ENCODE peak calls at places on chromosomes 16 and 17, in six cellular contexts. One of them, this sample, is unnamed.
A peak's percentile ranks its signal among the peaks of the same experiment; 100 is the strongest.

GRCh38 chr16:57204675-57205074 is 18.5 kb downstream of the RSPRY1 start:
- DNase-seq in HCT116: no peak
- DNase-seq in GM12878: no peak
- DNase-seq in K562: peak; percentile 30
- DNase-seq in SK-N-SH: peak; percentile 25
- DNase-seq in HepG2: no peak
- DNase-seq in this sample: no peak

GRCh38 chr16:76854234-76854633 is 336.8 kb upstream of the MON1B start:
- DNase-seq in HCT116: no peak
- DNase-seq in GM12878: no peak
- DNase-seq in K562: no peak
- DNase-seq in SK-N-SH: peak; percentile 9
- DNase-seq in HepG2: peak; percentile 4
- DNase-seq in this sample: no peak

GRCh38 chr17:40903129-40903847 is 18.2 kb upstream of the KRT20 start:
- DNase-seq in HCT116: peak; percentile 90
- DNase-seq in GM12878: no peak
- DNase-seq in K562: peak; percentile 12
- DNase-seq in SK-N-SH: no peak
- DNase-seq in HepG2: peak; percentile 82
- DNase-seq in this sample: peak; percentile 94

GRCh38 chr17:79832211-79833109 is 6.8 kb downstream of the CBX4 start:
- DNase-seq in HCT116: no peak
- DNase-seq in GM12878: no peak
- DNase-seq in K562: peak; percentile 67
- DNase-seq in SK-N-SH: peak; percentile 63
- DNase-seq in HepG2: peak; percentile 85
- DNase-seq in this sample: no peak

GRCh38 chr16:81447383-81448101 is 2.9 kb downstream of the CMIP start:
- DNase-seq in HCT116: no peak
- DNase-seq in GM12878: no peak
- DNase-seq in K562: no peak
- DNase-seq in SK-N-SH: no peak
- DNase-seq in HepG2: peak; percentile 57
- DNase-seq in this sample: peak; percentile 69

GRCh38 chr17:73555199-73555810 is 88.9 kb downstream of the SDK2 start:
- DNase-seq in HCT116: no peak
- DNase-seq in GM12878: no peak
- DNase-seq in K562: no peak
- DNase-seq in SK-N-SH: no peak
- DNase-seq in HepG2: no peak
- DNase-seq in this sample: no peak

GRCh38 chr16:84568066-84568465 is 49.8 kb downstream of the COTL1 start:
- DNase-seq in HCT116: no peak
- DNase-seq in GM12878: no peak
- DNase-seq in K562: no peak
- DNase-seq in SK-N-SH: no peak
- DNase-seq in HepG2: no peak
- DNase-seq in this sample: no peak

GRCh38 chr17:57370051-57370581 is 113.8 kb downstream of the MSI2 start:
- DNase-seq in HCT116: no peak
- DNase-seq in GM12878: no peak
- DNase-seq in K562: no peak
- DNase-seq in SK-N-SH: peak; percentile 31
- DNase-seq in HepG2: peak; percentile 94
- DNase-seq in this sample: peak; percentile 91

GRCh38 chr17:15513058-15513858 is 45.8 kb upstream of the CDRT4 start:
- DNase-seq in HCT116: no peak
- DNase-seq in GM12878: no peak
- DNase-seq in K562: no peak
- DNase-seq in SK-N-SH: no peak
- DNase-seq in HepG2: no peak
- DNase-seq in this sample: no peak

GRCh38 chr17:74176546-74177001 is 26.9 kb upstream of the RPL38 start:
- DNase-seq in HCT116: peak; percentile 56
- DNase-seq in GM12878: no peak
- DNase-seq in K562: peak; percentile 68
- DNase-seq in SK-N-SH: peak; percentile 91
- DNase-seq in HepG2: peak; percentile 60
- DNase-seq in this sample: peak; percentile 74

GRCh38 chr17:846901-847777 is 65.0 kb downstream of the MRM3 start:
- DNase-seq in HCT116: no peak
- DNase-seq in GM12878: no peak
- DNase-seq in K562: no peak
- DNase-seq in SK-N-SH: no peak
- DNase-seq in HepG2: no peak
- DNase-seq in this sample: no peak

GRCh38 chr16:67110136-67110847 is 551 bp downstream of the PHAF1 start:
- DNase-seq in HCT116: no peak
- DNase-seq in GM12878: no peak
- DNase-seq in K562: no peak
- DNase-seq in SK-N-SH: no peak
- DNase-seq in HepG2: no peak
- DNase-seq in this sample: no peak

GRCh38 chr17:59638553-59638952 is 18.9 kb downstream of the CLTC start:
- DNase-seq in HCT116: no peak
- DNase-seq in GM12878: no peak
- DNase-seq in K562: no peak
- DNase-seq in SK-N-SH: no peak
- DNase-seq in HepG2: no peak
- DNase-seq in this sample: no peak

GRCh38 chr17:59641799-59642484 is 22.2 kb downstream of the CLTC start:
- DNase-seq in HCT116: no peak
- DNase-seq in GM12878: peak; percentile 63
- DNase-seq in K562: no peak
- DNase-seq in SK-N-SH: no peak
- DNase-seq in HepG2: no peak
- DNase-seq in this sample: no peak

GRCh38 chr17:59647288-59647687 is 27.6 kb downstream of the CLTC start:
- DNase-seq in HCT116: no peak
- DNase-seq in GM12878: no peak
- DNase-seq in K562: no peak
- DNase-seq in SK-N-SH: no peak
- DNase-seq in HepG2: no peak
- DNase-seq in this sample: no peak

GRCh38 chr17:59642535-59642934 is 22.8 kb downstream of the CLTC start:
- DNase-seq in HCT116: no peak
- DNase-seq in GM12878: no peak
- DNase-seq in K562: no peak
- DNase-seq in SK-N-SH: no peak
- DNase-seq in HepG2: no peak
- DNase-seq in this sample: no peak

DNA sequence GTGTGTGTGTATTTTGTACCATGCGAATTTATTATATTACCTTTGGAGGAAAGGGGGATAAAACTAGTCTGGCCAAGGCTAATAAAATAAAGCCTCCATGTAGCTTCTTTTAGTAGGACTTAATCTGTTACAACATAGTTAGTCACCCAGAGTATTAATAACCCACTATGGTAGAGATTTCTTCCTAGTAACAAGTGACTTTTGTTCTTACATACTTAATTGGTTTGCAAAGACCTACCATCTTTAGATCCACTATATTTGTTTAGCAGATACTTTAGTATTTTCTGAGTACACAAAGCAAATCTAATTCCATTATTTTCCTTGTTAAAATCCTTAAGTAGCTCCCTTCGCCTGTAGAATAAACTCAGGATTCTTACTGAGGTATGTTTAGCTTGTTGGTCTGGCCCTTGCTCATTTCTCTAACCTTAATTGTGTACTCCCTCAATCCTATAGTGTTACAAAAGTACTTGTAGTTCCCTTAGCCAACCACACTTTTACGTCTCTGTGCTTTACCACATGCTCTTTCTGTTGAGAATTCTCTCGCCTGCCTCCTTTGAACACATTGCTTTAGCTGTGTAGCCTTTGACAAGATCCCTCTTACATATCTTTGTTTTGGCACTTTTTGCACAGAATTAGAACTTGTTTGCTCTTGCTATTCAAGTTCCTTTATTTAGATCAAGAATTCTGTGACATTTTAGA is 23.6 kb downstream of the CLTC start:
- DNase-seq in HCT116: no peak
- DNase-seq in GM12878: no peak
- DNase-seq in K562: no peak
- DNase-seq in SK-N-SH: no peak
- DNase-seq in HepG2: no peak
- DNase-seq in this sample: no peak
- H3K4me1 ChIP-seq in HCT116: peaks cover 8% of the 10 kb centered on the region
- H3K4me1 ChIP-seq in GM12878: peaks cover 22% of the 10 kb centered on the region
- H3K4me1 ChIP-seq in K562: no peaks in the 10 kb centered on the region
- H3K4me1 ChIP-seq in SK-N-SH: peaks cover 15% of the 10 kb centered on the region
- H3K4me1 ChIP-seq in HepG2: peaks cover 22% of the 10 kb centered on the region
- H3K4me1 ChIP-seq in this sample: peaks cover 39% of the 10 kb centered on the region

GRCh38 chr17:82435601-82436583 is 14.7 kb downstream of the CYBC1 start:
- DNase-seq in HCT116: no peak
- DNase-seq in GM12878: no peak
- DNase-seq in K562: no peak
- DNase-seq in SK-N-SH: no peak
- DNase-seq in HepG2: no peak
- DNase-seq in this sample: no peak
- TF ChIP-seq RAD21 in HCT116: no peak
- TF ChIP-seq RAD21 in GM12878: no peak
- TF ChIP-seq RAD21 in K562: no peak
- TF ChIP-seq RAD21 in SK-N-SH: no peak
- TF ChIP-seq RAD21 in HepG2: no peak
- TF ChIP-seq RAD21 in this sample: no peak

GRCh38 chr16:4412159-4412558 is 4.2 kb downstream of the CORO7 start:
- DNase-seq in HCT116: no peak
- DNase-seq in GM12878: no peak
- DNase-seq in K562: no peak
- DNase-seq in SK-N-SH: no peak
- DNase-seq in HepG2: no peak
- DNase-seq in this sample: no peak

GRCh38 chr16:4408323-4408690 is 8.1 kb downstream of the CORO7 start:
- DNase-seq in HCT116: no peak
- DNase-seq in GM12878: no peak
- DNase-seq in K562: no peak
- DNase-seq in SK-N-SH: no peak
- DNase-seq in HepG2: no peak
- DNase-seq in this sample: no peak

GRCh38 chr16:4409081-4409932 is 7.1 kb downstream of the CORO7 start:
- DNase-seq in HCT116: no peak
- DNase-seq in GM12878: no peak
- DNase-seq in K562: no peak
- DNase-seq in SK-N-SH: peak; percentile 30
- DNase-seq in HepG2: no peak
- DNase-seq in this sample: peak; percentile 35

GRCh38 chr16:4411684-4412083 is 4.7 kb downstream of the CORO7 start:
- DNase-seq in HCT116: no peak
- DNase-seq in GM12878: no peak
- DNase-seq in K562: no peak
- DNase-seq in SK-N-SH: peak; percentile 37
- DNase-seq in HepG2: no peak
- DNase-seq in this sample: no peak

DNA sequence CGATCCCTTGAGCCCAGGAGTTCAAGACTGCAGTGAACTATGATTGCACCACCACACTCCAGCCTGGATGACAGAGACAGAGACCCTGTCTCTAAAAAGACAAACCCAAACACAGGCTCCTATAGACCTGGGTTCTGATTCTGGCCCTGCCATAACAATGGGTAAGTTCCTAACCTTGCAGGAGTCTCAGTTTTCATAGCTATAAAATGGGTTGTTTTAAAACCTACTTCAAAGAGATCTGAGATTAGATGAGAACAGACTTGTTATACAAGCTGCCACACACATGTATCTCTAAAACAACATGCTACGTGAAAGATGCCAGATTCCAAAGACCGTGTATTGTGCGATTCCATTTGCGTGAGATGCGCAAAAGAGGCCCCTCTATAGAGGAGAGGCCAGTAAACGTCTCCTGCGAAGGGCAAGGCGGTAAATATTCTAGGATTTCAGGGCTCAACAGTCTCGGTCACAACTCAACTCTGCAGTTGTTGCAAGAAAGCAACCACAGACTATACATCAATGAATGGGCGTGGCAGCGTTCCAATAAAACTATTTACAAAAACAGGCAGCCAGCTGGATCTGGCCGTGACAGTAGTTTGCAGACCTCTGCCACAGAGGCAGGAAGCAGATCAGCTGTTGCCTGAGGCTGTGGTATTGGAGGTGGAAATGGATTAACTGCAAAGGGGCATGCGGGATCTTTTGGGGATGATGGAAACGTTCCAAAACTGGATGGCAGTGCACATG is 5.9 kb downstream of the CORO7 start:
- DNase-seq in HCT116: no peak
- DNase-seq in GM12878: no peak
- DNase-seq in K562: no peak
- DNase-seq in SK-N-SH: peak; percentile 76
- DNase-seq in HepG2: no peak
- DNase-seq in this sample: no peak
- H3K4me1 ChIP-seq in HCT116: peaks cover 7% of the 10 kb centered on the region
- H3K4me1 ChIP-seq in GM12878: peaks cover 17% of the 10 kb centered on the region
- H3K4me1 ChIP-seq in K562: peaks cover 13% of the 10 kb centered on the region
- H3K4me1 ChIP-seq in SK-N-SH: peaks cover 6% of the 10 kb centered on the region
- H3K4me1 ChIP-seq in HepG2: peaks cover 14% of the 10 kb centered on the region
- H3K4me1 ChIP-seq in this sample: peaks cover 8% of the 10 kb centered on the region

GRCh38 chr16:78292726-78293380 is 193.4 kb downstream of the WWOX start:
- DNase-seq in HCT116: no peak
- DNase-seq in GM12878: no peak
- DNase-seq in K562: no peak
- DNase-seq in SK-N-SH: no peak
- DNase-seq in HepG2: peak; percentile 63
- DNase-seq in this sample: no peak

GRCh38 chr16:78294538-78295225 is 195.2 kb downstream of the WWOX start:
- DNase-seq in HCT116: no peak
- DNase-seq in GM12878: no peak
- DNase-seq in K562: no peak
- DNase-seq in SK-N-SH: no peak
- DNase-seq in HepG2: no peak
- DNase-seq in this sample: no peak

GRCh38 chr16:78298986-78299385 is 199.5 kb downstream of the WWOX start:
- DNase-seq in HCT116: no peak
- DNase-seq in GM12878: no peak
- DNase-seq in K562: no peak
- DNase-seq in SK-N-SH: no peak
- DNase-seq in HepG2: no peak
- DNase-seq in this sample: no peak

GRCh38 chr16:78300469-78300868 is 201.0 kb downstream of the WWOX start:
- DNase-seq in HCT116: no peak
- DNase-seq in GM12878: no peak
- DNase-seq in K562: no peak
- DNase-seq in SK-N-SH: no peak
- DNase-seq in HepG2: no peak
- DNase-seq in this sample: no peak

DNA sequence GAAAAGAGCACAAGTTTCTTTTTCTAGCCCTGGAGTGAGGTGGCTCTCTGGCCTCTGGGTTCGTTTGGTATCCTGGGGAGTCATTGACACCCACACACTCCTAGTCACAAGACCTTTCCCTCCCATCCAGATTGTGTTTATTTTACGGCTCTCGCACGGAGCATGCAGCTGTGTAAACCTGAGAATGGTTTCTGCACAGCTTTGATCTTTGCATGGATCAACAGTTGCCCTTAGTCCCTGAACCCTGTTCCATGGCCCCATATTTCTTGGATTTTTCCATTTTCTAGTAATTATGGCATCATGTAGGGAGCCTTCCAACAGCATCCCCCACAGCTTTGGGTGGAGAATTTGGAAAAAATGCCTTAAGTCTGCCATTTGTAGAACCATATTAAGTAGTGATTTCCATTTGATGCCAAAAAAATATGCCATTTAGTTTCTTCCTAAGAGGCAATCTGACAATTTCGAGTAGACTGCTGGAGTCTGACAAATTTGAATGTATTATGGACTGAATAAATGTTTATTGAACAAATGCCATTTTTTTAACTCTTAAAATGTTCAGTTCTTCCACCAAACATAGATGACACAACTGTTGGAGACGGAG is 197.7 kb downstream of the WWOX start:
- DNase-seq in HCT116: no peak
- DNase-seq in GM12878: no peak
- DNase-seq in K562: no peak
- DNase-seq in SK-N-SH: no peak
- DNase-seq in HepG2: peak; percentile 98
- DNase-seq in this sample: no peak
- TF ChIP-seq RAD21 in HCT116: no peak
- TF ChIP-seq RAD21 in GM12878: no peak
- TF ChIP-seq RAD21 in K562: no peak
- TF ChIP-seq RAD21 in SK-N-SH: no peak
- TF ChIP-seq RAD21 in HepG2: peak; percentile 69
- TF ChIP-seq RAD21 in this sample: no peak